ENCODE peak calls at places on chromosomes 16 and 17, in eight cellular contexts. One of them, this sample, is unnamed.

GRCh38 chr17:14318109-14318905 is 17.4 kb downstream of the HS3ST3B1 start:
- DNase-seq in Peyer's patch: no peak
- DNase-seq in GM23248: no peak
- DNase-seq in OCI-LY7: no peak
- DNase-seq in lung: no peak
- DNase-seq in hepatocyte: no peak
- DNase-seq in left ventricle myocardium inferior: no peak
- DNase-seq in GM23338: no peak
- DNase-seq in this sample: no peak

GRCh38 chr17:2929881-2930533 is 133.4 kb downstream of the OR1D5 start:
- DNase-seq in Peyer's patch: peak
- DNase-seq in GM23248: peak
- DNase-seq in OCI-LY7: peak
- DNase-seq in lung: no peak
- DNase-seq in hepatocyte: peak
- DNase-seq in left ventricle myocardium inferior: peak
- DNase-seq in GM23338: peak
- DNase-seq in this sample: no peak

GRCh38 chr17:39928868-39929651 is 1.5 kb downstream of the LRRC3C start:
- DNase-seq in Peyer's patch: no peak
- DNase-seq in GM23248: peak
- DNase-seq in OCI-LY7: no peak
- DNase-seq in lung: no peak
- DNase-seq in hepatocyte: no peak
- DNase-seq in left ventricle myocardium inferior: no peak
- DNase-seq in GM23338: no peak
- DNase-seq in this sample: no peak

GRCh38 chr17:64177346-64178010 is 47.5 kb upstream of the ERN1 start:
- DNase-seq in Peyer's patch: no peak
- DNase-seq in GM23248: no peak
- DNase-seq in OCI-LY7: no peak
- DNase-seq in lung: no peak
- DNase-seq in hepatocyte: no peak
- DNase-seq in left ventricle myocardium inferior: no peak
- DNase-seq in GM23338: no peak
- DNase-seq in this sample: no peak

GRCh38 chr16:49540836-49541235 is 167.2 kb downstream of the C16orf78 start:
- DNase-seq in Peyer's patch: peak
- DNase-seq in GM23248: no peak
- DNase-seq in OCI-LY7: no peak
- DNase-seq in lung: no peak
- DNase-seq in hepatocyte: no peak
- DNase-seq in left ventricle myocardium inferior: no peak
- DNase-seq in GM23338: no peak
- DNase-seq in this sample: no peak

GRCh38 chr17:8151641-8152111 is 528 bp downstream of the PER1 start:
- DNase-seq in Peyer's patch: peak
- DNase-seq in GM23248: peak
- DNase-seq in OCI-LY7: peak
- DNase-seq in lung: peak
- DNase-seq in hepatocyte: peak
- DNase-seq in left ventricle myocardium inferior: peak
- DNase-seq in GM23338: peak
- DNase-seq in this sample: peak

GRCh38 chr17:65537845-65538678 is 23.4 kb downstream of the AXIN2 start:
- DNase-seq in Peyer's patch: peak
- DNase-seq in GM23248: no peak
- DNase-seq in OCI-LY7: no peak
- DNase-seq in lung: no peak
- DNase-seq in hepatocyte: no peak
- DNase-seq in left ventricle myocardium inferior: no peak
- DNase-seq in GM23338: no peak
- DNase-seq in this sample: no peak

GRCh38 chr16:24568392-24568791 is 29.0 kb downstream of the RBBP6 start:
- DNase-seq in Peyer's patch: no peak
- DNase-seq in GM23248: peak
- DNase-seq in OCI-LY7: no peak
- DNase-seq in lung: no peak
- DNase-seq in hepatocyte: no peak
- DNase-seq in left ventricle myocardium inferior: no peak
- DNase-seq in GM23338: no peak
- DNase-seq in this sample: no peak

GRCh38 chr17:20008242-20009051 is 712 bp upstream of the SPECC1 start:
- DNase-seq in Peyer's patch: peak
- DNase-seq in GM23248: peak
- DNase-seq in OCI-LY7: no peak
- DNase-seq in lung: peak
- DNase-seq in hepatocyte: peak
- DNase-seq in left ventricle myocardium inferior: peak
- DNase-seq in GM23338: peak
- DNase-seq in this sample: no peak

GRCh38 chr16:81175325-81175891 is 63.1 kb upstream of the BCO1 start:
- DNase-seq in Peyer's patch: no peak
- DNase-seq in GM23248: peak
- DNase-seq in OCI-LY7: no peak
- DNase-seq in lung: no peak
- DNase-seq in hepatocyte: no peak
- DNase-seq in left ventricle myocardium inferior: no peak
- DNase-seq in GM23338: no peak
- DNase-seq in this sample: no peak

GRCh38 chr16:69381231-69381630 is 4.6 kb downstream of the TERF2 start:
- DNase-seq in Peyer's patch: no peak
- DNase-seq in GM23248: no peak
- DNase-seq in OCI-LY7: no peak
- DNase-seq in lung: no peak
- DNase-seq in hepatocyte: no peak
- DNase-seq in left ventricle myocardium inferior: no peak
- DNase-seq in GM23338: no peak
- DNase-seq in this sample: no peak

GRCh38 chr16:730666-731509 is 4.0 kb downstream of the HAGHL start:
- DNase-seq in Peyer's patch: no peak
- DNase-seq in GM23248: no peak
- DNase-seq in OCI-LY7: no peak
- DNase-seq in lung: no peak
- DNase-seq in hepatocyte: no peak
- DNase-seq in left ventricle myocardium inferior: no peak
- DNase-seq in GM23338: no peak
- DNase-seq in this sample: no peak

GRCh38 chr17:41837761-41838538 is at the start of gene KLHL10:
- DNase-seq in Peyer's patch: no peak
- DNase-seq in GM23248: no peak
- DNase-seq in OCI-LY7: no peak
- DNase-seq in lung: no peak
- DNase-seq in hepatocyte: no peak
- DNase-seq in left ventricle myocardium inferior: no peak
- DNase-seq in GM23338: no peak
- DNase-seq in this sample: no peak
- H3K27ac ChIP-seq in Peyer's patch: no peak
- H3K27ac ChIP-seq in GM23248: no peak
- H3K27ac ChIP-seq in OCI-LY7: no peak
- H3K27ac ChIP-seq in lung: no peak
- H3K27ac ChIP-seq in hepatocyte: no peak
- H3K27ac ChIP-seq in left ventricle myocardium inferior: no peak
- H3K27ac ChIP-seq in GM23338: no peak
- H3K27ac ChIP-seq in this sample: no peak

DNA sequence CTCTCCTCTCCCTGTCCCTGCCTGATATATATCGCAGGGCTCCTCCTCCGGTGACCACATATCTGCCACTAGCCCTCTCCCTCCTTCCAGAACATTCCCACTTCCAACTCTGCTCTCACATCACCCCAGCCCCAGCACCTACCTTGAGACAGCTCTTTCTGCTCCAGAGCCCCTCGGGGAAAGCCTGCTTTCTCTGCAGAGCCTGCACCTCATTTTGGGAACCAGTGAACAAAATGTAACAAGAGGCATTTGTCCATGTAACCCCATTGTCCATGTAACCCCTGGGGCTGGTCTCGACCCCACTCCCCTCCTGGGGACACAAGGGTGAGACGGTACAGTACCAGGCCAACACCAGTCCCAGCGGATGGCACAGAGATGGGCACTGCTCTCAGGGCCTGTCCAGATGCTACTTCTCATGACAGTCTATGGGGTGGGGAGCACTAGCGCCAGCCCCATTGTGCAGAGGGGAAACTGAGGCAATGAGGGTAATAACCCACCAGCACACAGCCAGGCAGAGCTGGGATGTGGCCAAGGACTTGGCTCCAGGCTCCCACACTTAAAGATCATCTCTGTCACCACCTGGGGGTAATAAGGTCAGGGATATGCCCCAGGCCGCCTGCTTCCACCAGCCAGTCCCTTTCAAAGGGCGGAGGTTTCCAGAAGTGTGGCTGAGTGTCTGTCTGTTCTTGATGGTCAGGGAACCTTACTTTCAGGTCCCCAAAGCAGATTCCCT is 42.8 kb downstream of the TBC1D16 start:
- DNase-seq in Peyer's patch: no peak
- DNase-seq in GM23248: peak
- DNase-seq in OCI-LY7: no peak
- DNase-seq in lung: no peak
- DNase-seq in hepatocyte: no peak
- DNase-seq in left ventricle myocardium inferior: no peak
- DNase-seq in GM23338: no peak
- DNase-seq in this sample: no peak
- H3K27ac ChIP-seq in Peyer's patch: no peak
- H3K27ac ChIP-seq in GM23248: peak
- H3K27ac ChIP-seq in OCI-LY7: no peak
- H3K27ac ChIP-seq in lung: no peak
- H3K27ac ChIP-seq in hepatocyte: peak
- H3K27ac ChIP-seq in left ventricle myocardium inferior: peak
- H3K27ac ChIP-seq in GM23338: peak
- H3K27ac ChIP-seq in this sample: no peak

DNA sequence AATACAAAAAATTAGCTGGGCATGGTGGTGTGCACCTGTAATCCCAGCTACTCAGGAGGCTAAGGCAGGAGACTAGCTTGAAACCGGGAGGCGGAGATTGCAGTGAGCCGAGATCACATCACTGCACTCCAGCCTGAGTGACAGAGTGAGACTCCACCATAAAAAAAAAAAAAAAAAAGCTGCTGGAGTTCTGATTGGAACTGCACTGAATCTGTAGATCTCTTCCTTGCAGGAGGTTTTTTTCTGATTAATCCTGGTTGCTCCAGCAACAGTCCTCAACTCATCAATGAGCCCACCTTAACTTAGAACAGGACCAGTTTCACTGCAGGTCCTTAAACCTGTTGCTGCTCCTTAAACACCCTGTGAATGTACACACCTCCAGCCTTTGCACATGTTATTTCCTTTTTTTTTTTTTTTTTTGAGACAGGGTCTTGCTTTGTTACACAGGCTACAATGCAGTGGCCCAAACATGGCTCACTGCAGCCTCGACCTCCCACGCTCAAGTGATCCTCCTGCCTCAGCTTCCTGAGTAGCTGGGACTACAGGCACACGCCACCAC is 1.6 kb upstream of the ODAD4 start:
- DNase-seq in Peyer's patch: no peak
- DNase-seq in GM23248: no peak
- DNase-seq in OCI-LY7: no peak
- DNase-seq in lung: no peak
- DNase-seq in hepatocyte: no peak
- DNase-seq in left ventricle myocardium inferior: no peak
- DNase-seq in GM23338: no peak
- DNase-seq in this sample: no peak
- H3K27ac ChIP-seq in Peyer's patch: no peak
- H3K27ac ChIP-seq in GM23248: no peak
- H3K27ac ChIP-seq in OCI-LY7: no peak
- H3K27ac ChIP-seq in lung: no peak
- H3K27ac ChIP-seq in hepatocyte: no peak
- H3K27ac ChIP-seq in left ventricle myocardium inferior: peak
- H3K27ac ChIP-seq in GM23338: no peak
- H3K27ac ChIP-seq in this sample: no peak

GRCh38 chr17:16437083-16437482 is 21.7 kb downstream of the TRPV2 start:
- DNase-seq in Peyer's patch: no peak
- DNase-seq in GM23248: no peak
- DNase-seq in OCI-LY7: no peak
- DNase-seq in lung: no peak
- DNase-seq in hepatocyte: no peak
- DNase-seq in left ventricle myocardium inferior: no peak
- DNase-seq in GM23338: no peak
- DNase-seq in this sample: no peak
- H3K27ac ChIP-seq in Peyer's patch: no peak
- H3K27ac ChIP-seq in GM23248: no peak
- H3K27ac ChIP-seq in OCI-LY7: no peak
- H3K27ac ChIP-seq in lung: no peak
- H3K27ac ChIP-seq in hepatocyte: no peak
- H3K27ac ChIP-seq in left ventricle myocardium inferior: no peak
- H3K27ac ChIP-seq in GM23338: no peak
- H3K27ac ChIP-seq in this sample: no peak

DNA sequence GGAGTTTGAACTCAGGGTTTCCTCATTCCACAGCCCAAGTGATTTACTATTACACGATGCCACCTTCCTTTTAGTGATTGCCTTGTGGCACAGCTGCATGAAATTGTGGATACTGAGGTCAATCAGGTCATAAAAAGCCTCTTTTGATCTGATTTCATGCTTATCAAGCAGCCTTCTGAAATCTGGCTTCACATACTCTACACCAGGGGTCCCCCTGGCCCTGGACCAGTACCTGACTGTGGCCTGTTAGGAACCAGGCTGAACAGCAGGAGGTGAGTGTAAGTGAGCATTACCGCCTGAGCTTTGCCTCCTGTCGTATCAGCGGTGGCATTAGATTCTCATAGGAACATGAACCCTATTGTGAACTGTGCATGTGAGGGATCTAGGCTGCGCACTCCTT is 13.8 kb downstream of the SLFN5 start:
- DNase-seq in Peyer's patch: no peak
- DNase-seq in GM23248: no peak
- DNase-seq in OCI-LY7: no peak
- DNase-seq in lung: no peak
- DNase-seq in hepatocyte: no peak
- DNase-seq in left ventricle myocardium inferior: no peak
- DNase-seq in GM23338: peak
- DNase-seq in this sample: no peak
- H3K27ac ChIP-seq in Peyer's patch: no peak
- H3K27ac ChIP-seq in GM23248: no peak
- H3K27ac ChIP-seq in OCI-LY7: no peak
- H3K27ac ChIP-seq in lung: no peak
- H3K27ac ChIP-seq in hepatocyte: no peak
- H3K27ac ChIP-seq in left ventricle myocardium inferior: peak
- H3K27ac ChIP-seq in GM23338: no peak
- H3K27ac ChIP-seq in this sample: no peak

DNA sequence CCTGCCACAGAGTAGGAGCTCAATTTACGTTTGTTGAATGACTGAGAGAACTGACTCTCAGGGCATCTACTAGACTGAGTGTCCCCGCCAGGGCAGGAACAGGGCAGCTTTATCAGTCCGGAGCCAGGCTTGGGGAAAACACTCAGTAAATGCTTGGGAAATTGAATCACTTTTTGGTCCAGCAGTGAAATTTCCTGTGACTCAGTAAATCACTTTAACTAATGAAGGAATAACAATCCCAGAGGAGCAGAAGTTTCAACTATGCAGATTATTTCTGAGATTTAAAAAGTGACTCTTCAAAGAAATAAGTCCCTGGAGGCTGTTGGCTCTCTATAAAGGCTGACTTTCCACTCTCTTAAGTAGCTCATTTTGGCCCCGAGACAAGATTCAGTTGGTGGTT is 101.8 kb downstream of the FOXL1 start:
- DNase-seq in Peyer's patch: no peak
- DNase-seq in GM23248: peak
- DNase-seq in OCI-LY7: no peak
- DNase-seq in lung: no peak
- DNase-seq in hepatocyte: no peak
- DNase-seq in left ventricle myocardium inferior: peak
- DNase-seq in GM23338: no peak
- DNase-seq in this sample: no peak
- H3K27ac ChIP-seq in Peyer's patch: no peak
- H3K27ac ChIP-seq in GM23248: peak
- H3K27ac ChIP-seq in OCI-LY7: no peak
- H3K27ac ChIP-seq in lung: no peak
- H3K27ac ChIP-seq in hepatocyte: no peak
- H3K27ac ChIP-seq in left ventricle myocardium inferior: peak
- H3K27ac ChIP-seq in GM23338: no peak
- H3K27ac ChIP-seq in this sample: no peak

This sample was measured in caudate nucleus.